ENCODE peak calls at places on chromosomes 2 and 18, in eight cellular contexts. One of them, this sample, is unnamed.

GRCh38 chr2:199144546-199144945 is 313.2 kb downstream of the SATB2 start:
- DNase-seq in NB4: no peak
- DNase-seq in ELR: no peak
- DNase-seq in MCF 10A: no peak
- DNase-seq in GM04504: no peak
- DNase-seq in HS-5: no peak
- DNase-seq in stimulated activated CD8-positive, alpha-beta memory T cell treated with anti-CD3 and anti-CD28 coated beads, Interleukin-4, amount 100 ng/mL, for 4 hours: no peak
- DNase-seq in stimulated activated CD4-positive, alpha-beta T cell treated with anti-CD3 and anti-CD28 coated beads, Interleukin-4, amount 100 ng/mL, for 1 hour: no peak
- DNase-seq in this sample: no peak

GRCh38 chr2:203811491-203812221 is 55.9 kb upstream of the CTLA4 start:
- DNase-seq in NB4: peak
- DNase-seq in ELR: peak
- DNase-seq in MCF 10A: peak
- DNase-seq in GM04504: peak
- DNase-seq in HS-5: peak
- DNase-seq in stimulated activated CD8-positive, alpha-beta memory T cell treated with anti-CD3 and anti-CD28 coated beads, Interleukin-4, amount 100 ng/mL, for 4 hours: peak
- DNase-seq in stimulated activated CD4-positive, alpha-beta T cell treated with anti-CD3 and anti-CD28 coated beads, Interleukin-4, amount 100 ng/mL, for 1 hour: peak
- DNase-seq in this sample: peak

GRCh38 chr2:217947341-217948316 is 55.2 kb downstream of the TNS1 start:
- DNase-seq in NB4: no peak
- DNase-seq in ELR: no peak
- DNase-seq in MCF 10A: no peak
- DNase-seq in GM04504: no peak
- DNase-seq in HS-5: no peak
- DNase-seq in stimulated activated CD8-positive, alpha-beta memory T cell treated with anti-CD3 and anti-CD28 coated beads, Interleukin-4, amount 100 ng/mL, for 4 hours: no peak
- DNase-seq in stimulated activated CD4-positive, alpha-beta T cell treated with anti-CD3 and anti-CD28 coated beads, Interleukin-4, amount 100 ng/mL, for 1 hour: no peak
- DNase-seq in this sample: no peak

GRCh38 chr18:74745658-74746403 is 148.2 kb downstream of the ZNF407 start:
- DNase-seq in NB4: no peak
- DNase-seq in ELR: peak
- DNase-seq in MCF 10A: peak
- DNase-seq in GM04504: peak
- DNase-seq in HS-5: no peak
- DNase-seq in stimulated activated CD8-positive, alpha-beta memory T cell treated with anti-CD3 and anti-CD28 coated beads, Interleukin-4, amount 100 ng/mL, for 4 hours: no peak
- DNase-seq in stimulated activated CD4-positive, alpha-beta T cell treated with anti-CD3 and anti-CD28 coated beads, Interleukin-4, amount 100 ng/mL, for 1 hour: no peak
- DNase-seq in this sample: no peak

GRCh38 chr2:120230515-120231471 is 7.6 kb upstream of the TMEM185B start:
- DNase-seq in NB4: no peak
- DNase-seq in ELR: no peak
- DNase-seq in MCF 10A: no peak
- DNase-seq in GM04504: no peak
- DNase-seq in HS-5: no peak
- DNase-seq in stimulated activated CD8-positive, alpha-beta memory T cell treated with anti-CD3 and anti-CD28 coated beads, Interleukin-4, amount 100 ng/mL, for 4 hours: no peak
- DNase-seq in stimulated activated CD4-positive, alpha-beta T cell treated with anti-CD3 and anti-CD28 coated beads, Interleukin-4, amount 100 ng/mL, for 1 hour: no peak
- DNase-seq in this sample: no peak

GRCh38 chr2:68368657-68369339 is 3.7 kb downstream of the PLEK start:
- DNase-seq in NB4: peak
- DNase-seq in ELR: peak
- DNase-seq in MCF 10A: peak
- DNase-seq in GM04504: peak
- DNase-seq in HS-5: peak
- DNase-seq in stimulated activated CD8-positive, alpha-beta memory T cell treated with anti-CD3 and anti-CD28 coated beads, Interleukin-4, amount 100 ng/mL, for 4 hours: no peak
- DNase-seq in stimulated activated CD4-positive, alpha-beta T cell treated with anti-CD3 and anti-CD28 coated beads, Interleukin-4, amount 100 ng/mL, for 1 hour: no peak
- DNase-seq in this sample: peak

GRCh38 chr2:75729861-75730260 is 19.1 kb upstream of the GCFC2 start:
- DNase-seq in NB4: peak
- DNase-seq in ELR: peak
- DNase-seq in MCF 10A: peak
- DNase-seq in GM04504: no peak
- DNase-seq in HS-5: no peak
- DNase-seq in stimulated activated CD8-positive, alpha-beta memory T cell treated with anti-CD3 and anti-CD28 coated beads, Interleukin-4, amount 100 ng/mL, for 4 hours: no peak
- DNase-seq in stimulated activated CD4-positive, alpha-beta T cell treated with anti-CD3 and anti-CD28 coated beads, Interleukin-4, amount 100 ng/mL, for 1 hour: no peak
- DNase-seq in this sample: no peak

GRCh38 chr2:43160778-43161177 is 65.6 kb downstream of the ZFP36L2 start:
- DNase-seq in NB4: no peak
- DNase-seq in ELR: no peak
- DNase-seq in MCF 10A: no peak
- DNase-seq in GM04504: no peak
- DNase-seq in HS-5: no peak
- DNase-seq in stimulated activated CD8-positive, alpha-beta memory T cell treated with anti-CD3 and anti-CD28 coated beads, Interleukin-4, amount 100 ng/mL, for 4 hours: no peak
- DNase-seq in stimulated activated CD4-positive, alpha-beta T cell treated with anti-CD3 and anti-CD28 coated beads, Interleukin-4, amount 100 ng/mL, for 1 hour: no peak
- DNase-seq in this sample: no peak

GRCh38 chr2:182999348-183000028 is 38.8 kb downstream of the NCKAP1 start:
- DNase-seq in NB4: no peak
- DNase-seq in ELR: no peak
- DNase-seq in MCF 10A: no peak
- DNase-seq in GM04504: no peak
- DNase-seq in HS-5: no peak
- DNase-seq in stimulated activated CD8-positive, alpha-beta memory T cell treated with anti-CD3 and anti-CD28 coated beads, Interleukin-4, amount 100 ng/mL, for 4 hours: no peak
- DNase-seq in stimulated activated CD4-positive, alpha-beta T cell treated with anti-CD3 and anti-CD28 coated beads, Interleukin-4, amount 100 ng/mL, for 1 hour: no peak
- DNase-seq in this sample: no peak